ENCODE peak calls at places on chromosomes 13 and 19, in eight cellular contexts. R is Caco-2, T is choroid plexus epithelial cell, U is BE2C, L is tibial artery, E is dorsolateral prefrontal cortex, F is AG10803, D is A549. A is an unnamed sample.

GRCh38 chr13:83386609-83387008 is 495.7 kb downstream of the SLITRK1 start:
- DNase-seq in R (no peak), T (peak; percentile 13), U (no peak), L (no peak), E (no peak), F (no peak), D (no peak), A (no peak)

GRCh38 chr19:2544576-2545415 is 68.9 kb downstream of the GADD45B start:
- DNase-seq in R (no peak), T (no peak), U (no peak), L (peak; percentile 66), E (no peak), F (no peak), D (no peak), A (no peak)

GRCh38 chr13:112450567-112451240 is 74.5 kb downstream of the SPACA7 start:
- DNase-seq in R (no peak), T (no peak), U (no peak), L (peak; percentile 31), E (no peak), F (no peak), D (no peak), A (no peak)

GRCh38 chr19:4831351-4832340 is at the start of gene TICAM1:
- DNase-seq in R (peak; percentile 62), T (peak; percentile 56), U (peak; percentile 40), L (peak; percentile 88), E (no peak), F (peak; percentile 63), D (peak; percentile 58), A (peak; percentile 64)

GRCh38 chr13:111177081-111177711 is 62.1 kb downstream of the ARHGEF7 start:
- DNase-seq in R (no peak), T (peak; percentile 88), U (no peak), L (peak; percentile 88), E (peak; percentile 81), F (peak; percentile 30), D (no peak), A (peak; percentile 90)

GRCh38 chr19:1774999-1775772 is 21.9 kb downstream of the ONECUT3 start:
- DNase-seq in R (no peak), T (peak; percentile 22), U (peak; percentile 54), L (no peak), E (no peak), F (no peak), D (no peak), A (no peak)

GRCh38 chr13:29362849-29363604 is 232.5 kb downstream of the SLC7A1 start:
- DNase-seq in R (no peak), T (peak; percentile 68), U (peak; percentile 61), L (no peak), E (peak; percentile 55), F (peak; percentile 41), D (peak; percentile 45), A (peak; percentile 53)

GRCh38 chr19:43934055-43934984 is 762 bp downstream of the ZNF45 start:
- DNase-seq in R (no peak), T (peak; percentile 13), U (no peak), L (no peak), E (no peak), F (peak; percentile 11), D (peak; percentile 28), A (no peak)

GRCh38 chr19:18494267-18494607 is 27.6 kb downstream of the ELL start:
- DNase-seq in R (no peak), T (no peak), U (no peak), L (no peak), E (no peak), F (peak; percentile 58), D (no peak), A (no peak)

GRCh38 chr19:18496167-18496979 is 25.5 kb downstream of the ELL start:
- DNase-seq in R (no peak), T (peak; percentile 79), U (no peak), L (no peak), E (no peak), F (peak; percentile 65), D (peak; percentile 28), A (peak; percentile 51)

GRCh38 chr19:18496980-18497256 is 25.0 kb downstream of the ELL start:
- DNase-seq in R (no peak), T (no peak), U (no peak), L (no peak), E (no peak), F (no peak), D (no peak), A (no peak)

GRCh38 chr19:18493440-18494266 is 28.2 kb downstream of the ELL start:
- DNase-seq in R (no peak), T (no peak), U (no peak), L (no peak), E (no peak), F (no peak), D (no peak), A (no peak)

DNA sequence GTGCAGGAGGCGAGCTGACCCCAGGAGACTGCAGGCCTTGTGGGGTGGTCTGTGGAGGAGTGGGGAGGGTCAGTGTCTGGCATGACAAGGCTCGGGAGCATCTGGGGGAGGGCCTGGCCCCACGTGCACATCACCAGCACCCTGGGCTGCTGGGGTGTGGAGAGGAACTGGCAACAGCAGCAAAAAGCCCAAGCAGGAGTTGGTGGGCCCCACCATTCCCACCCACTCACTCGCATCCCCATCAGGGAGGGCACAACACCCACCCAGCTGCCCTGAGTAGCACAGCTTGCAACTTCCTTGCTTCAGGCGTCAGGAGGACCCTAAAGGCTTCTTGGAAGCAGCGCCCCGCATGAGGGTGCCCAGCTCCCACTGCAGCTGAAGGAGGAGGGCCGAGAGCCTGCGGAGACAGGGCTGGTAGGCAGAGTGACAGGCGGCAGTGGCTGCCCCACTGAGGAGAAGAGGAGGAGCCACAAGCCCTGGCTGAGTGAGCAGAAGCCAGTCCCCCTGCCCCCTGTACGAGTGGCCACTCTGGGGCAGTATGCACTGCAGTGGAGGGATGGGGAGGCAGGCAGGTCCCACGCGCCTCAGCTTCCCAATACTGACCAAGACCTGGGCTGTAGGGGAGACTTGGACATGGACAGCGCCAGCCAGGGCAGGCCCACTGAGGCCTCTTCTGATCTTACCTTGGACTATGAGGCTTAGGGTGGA is 26.5 kb downstream of the ELL start:
- DNase-seq in R (no peak), T (no peak), U (no peak), L (no peak), E (no peak), F (no peak), D (no peak), A (no peak)
- H3K4me3 ChIP-seq in R (no peak overlapping the region), T (no peak overlapping the region), U (no peak overlapping the region), L (no peak overlapping the region), E (no peak overlapping the region), F (no peak overlapping the region), D (no peak overlapping the region), A (no peak overlapping the region)

GRCh38 chr13:109785141-109785891 is 1.1 kb downstream of the IRS2 start:
- DNase-seq in R (peak; percentile 59), T (peak; percentile 85), U (peak; percentile 63), L (peak; percentile 77), E (peak; percentile 37), F (peak; percentile 65), D (peak; percentile 62), A (peak; percentile 68)

GRCh38 chr13:109783815-109784589 is 2.4 kb downstream of the IRS2 start:
- DNase-seq in R (no peak), T (no peak), U (peak; percentile 63), L (no peak), E (no peak), F (no peak), D (no peak), A (no peak)

GRCh38 chr13:109783447-109783814 is 3.0 kb downstream of the IRS2 start:
- DNase-seq in R (no peak), T (no peak), U (peak; percentile 66), L (peak; percentile 73), E (no peak), F (no peak), D (no peak), A (no peak)

GRCh38 chr13:109785892-109786450 is 412 bp downstream of the IRS2 start:
- DNase-seq in R (no peak), T (no peak), U (no peak), L (no peak), E (no peak), F (no peak), D (no peak), A (peak; percentile 33)

DNA sequence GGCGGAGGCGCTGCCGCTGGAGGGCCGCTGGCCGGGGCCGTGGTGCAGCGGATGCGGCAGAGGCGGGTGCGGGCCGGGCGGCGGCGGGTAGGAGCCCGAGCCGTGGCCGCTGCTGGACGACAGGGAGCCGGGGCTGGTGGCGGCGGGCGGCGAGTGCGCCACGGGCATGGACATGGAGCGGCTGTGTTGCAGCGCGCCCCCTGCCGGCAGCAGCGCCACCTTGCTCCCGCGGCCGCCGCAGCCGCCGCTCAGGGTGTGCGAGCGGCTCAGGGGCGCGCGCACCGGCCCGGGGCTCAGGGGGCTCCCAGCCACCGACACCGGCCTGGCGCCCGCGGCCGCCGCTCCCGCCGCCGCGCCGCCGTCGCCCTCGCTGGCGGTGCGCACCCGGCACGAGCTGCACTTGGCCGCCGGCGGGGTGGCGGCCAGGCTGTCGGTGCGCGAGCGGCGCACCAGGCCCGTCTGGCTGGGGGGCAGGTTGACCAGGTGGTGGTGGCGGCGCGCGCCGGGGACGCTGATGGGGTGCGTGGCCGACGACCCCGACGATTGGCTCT is 1.7 kb downstream of the IRS2 start:
- DNase-seq in R (peak; percentile 72), T (peak; percentile 80), U (peak; percentile 92), L (peak; percentile 84), E (peak; percentile 72), F (peak; percentile 81), D (peak; percentile 79), A (peak; percentile 77)
- TF ChIP-seq CTCF in R (peak; percentile 60), T (peak; percentile 36), U (peak; percentile 38), L (peak; percentile 49), E (peak; percentile 61), F (no peak), D (peak; percentile 64), A (no peak)

DNA sequence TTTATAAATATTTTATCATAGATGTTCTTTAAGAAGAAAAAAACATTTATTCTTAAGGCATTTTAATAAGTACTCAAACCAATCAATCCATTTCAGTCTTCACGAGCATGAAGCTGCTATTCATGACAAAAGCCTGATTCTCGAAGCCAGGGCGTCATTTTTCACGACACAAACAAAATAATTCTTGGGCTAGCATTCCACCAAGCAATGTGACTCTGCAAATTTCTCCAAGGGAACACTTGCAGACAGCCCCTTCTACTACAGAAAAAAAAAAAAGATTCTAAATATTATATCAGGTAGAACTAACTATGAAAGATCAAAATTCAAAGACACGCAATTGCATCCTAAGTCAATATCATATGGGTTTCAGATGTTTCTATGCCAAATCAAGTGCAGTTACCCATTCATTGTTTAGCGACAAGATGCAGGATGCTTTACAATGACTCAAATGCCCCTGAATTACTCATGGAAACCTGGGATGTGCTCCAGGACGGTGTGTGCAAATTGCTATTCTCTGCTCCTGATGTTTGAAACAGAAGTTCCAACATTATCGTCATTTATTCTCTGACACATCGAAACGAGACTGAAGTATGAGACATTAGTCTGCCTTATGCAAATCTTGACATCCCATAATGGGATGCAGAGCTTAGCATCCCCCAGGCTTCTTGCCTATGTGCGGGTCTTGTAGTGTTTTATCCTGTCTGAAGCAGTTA is 517.7 kb downstream of the MYO16 start:
- DNase-seq in R (no peak), T (peak; percentile 71), U (no peak), L (no peak), E (no peak), F (peak; percentile 90), D (peak; percentile 91), A (peak; percentile 80)
- H3K4me3 ChIP-seq in R (no peak overlapping the region), T (no peak overlapping the region), U (no peak overlapping the region), L (no peak overlapping the region), E (no peak overlapping the region), F (no peak overlapping the region), D (no peak overlapping the region), A (no peak overlapping the region)

DNA sequence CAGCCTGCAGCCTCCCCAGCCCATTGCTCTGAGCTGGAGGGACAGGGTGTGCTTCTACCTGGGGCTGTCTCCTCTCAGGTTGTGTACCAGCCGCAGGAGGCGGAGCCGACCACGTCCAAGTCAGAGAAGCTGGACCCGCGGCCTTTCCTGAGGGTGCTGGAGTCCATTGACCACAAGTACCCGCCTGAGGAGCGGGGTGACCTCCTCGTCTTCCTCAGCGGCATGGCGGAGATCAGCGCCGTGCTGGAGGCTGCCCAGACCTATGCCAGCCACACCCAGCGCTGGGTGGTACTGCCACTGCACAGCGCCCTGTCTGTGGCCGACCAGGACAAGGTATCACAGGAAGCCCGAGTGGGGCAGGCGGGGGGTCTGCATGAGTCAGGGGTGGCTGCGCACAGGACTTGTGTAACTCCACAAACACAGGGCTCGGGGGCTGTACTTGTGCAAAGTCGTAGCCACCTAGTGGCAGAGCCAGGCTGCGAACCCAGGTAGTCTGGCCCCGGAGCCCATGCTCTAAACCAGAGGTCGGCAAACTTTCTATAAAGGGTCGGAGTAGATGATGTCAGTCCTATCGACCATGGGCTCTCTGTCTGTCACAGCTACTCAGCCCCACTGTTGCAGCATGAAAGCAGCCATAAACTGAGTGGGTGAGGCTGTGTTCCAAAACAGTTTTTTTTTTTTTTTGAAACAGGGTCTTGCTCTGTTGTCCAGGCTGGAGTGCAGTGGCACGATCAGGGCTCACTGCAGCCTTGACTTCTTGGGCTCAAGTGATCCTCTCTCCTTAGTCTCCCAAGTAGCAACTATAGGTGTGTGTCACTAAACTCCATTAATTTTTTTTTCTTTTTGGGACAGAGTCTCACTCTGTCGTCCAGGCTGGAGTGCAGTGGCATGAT is 8.9 kb downstream of the DHX34 start:
- DNase-seq in R (no peak), T (peak; percentile 18), U (no peak), L (no peak), E (no peak), F (no peak), D (peak; percentile 72), A (no peak)
- TF ChIP-seq CTCF in R (peak; percentile 43), T (peak; percentile 45), U (peak; percentile 33), L (no peak), E (no peak), F (peak; percentile 11), D (peak; percentile 51), A (peak; percentile 10)

A was measured in fibroblast of pulmonary artery.